ENCODE peak calls at places on chromosomes 2 and 18, in seven cellular contexts. One of them, this sample, is unnamed.

GRCh38 chr2:137675584-137676327 is 288.5 kb upstream of the HNMT start:
- DNase-seq in kidney: no peak
- DNase-seq in ovary: no peak
- DNase-seq in mucosa of descending colon: no peak
- DNase-seq in CD4-positive, alpha-beta memory T cell: no peak
- DNase-seq in Peyer's patch: no peak
- DNase-seq in stomach: no peak
- DNase-seq in this sample: no peak

GRCh38 chr2:241726459-241726858 is 8.0 kb upstream of the D2HGDH start:
- DNase-seq in Peyer's patch: no peak
- DNase-seq in CD4-positive, alpha-beta memory T cell: no peak
- DNase-seq in mucosa of descending colon: no peak
- DNase-seq in kidney: no peak
- DNase-seq in stomach: no peak
- DNase-seq in ovary: no peak
- DNase-seq in this sample: no peak

GRCh38 chr2:71545572-71546274 is 92.4 kb downstream of the DYSF start:
- DNase-seq in mucosa of descending colon: peak; percentile 67
- DNase-seq in stomach: no peak
- DNase-seq in kidney: peak; percentile 62
- DNase-seq in ovary: peak; percentile 70
- DNase-seq in Peyer's patch: no peak
- DNase-seq in CD4-positive, alpha-beta memory T cell: peak; percentile 33
- DNase-seq in this sample: peak; percentile 93

GRCh38 chr2:240395896-240396622 is 39.4 kb upstream of the GPC1 start:
- DNase-seq in CD4-positive, alpha-beta memory T cell: no peak
- DNase-seq in ovary: peak; percentile 23
- DNase-seq in kidney: peak; percentile 49
- DNase-seq in mucosa of descending colon: no peak
- DNase-seq in Peyer's patch: peak; percentile 29
- DNase-seq in stomach: no peak
- DNase-seq in this sample: no peak

GRCh38 chr18:48215876-48216638 is 193.1 kb downstream of the ZBTB7C start:
- DNase-seq in CD4-positive, alpha-beta memory T cell: no peak
- DNase-seq in stomach: no peak
- DNase-seq in Peyer's patch: no peak
- DNase-seq in mucosa of descending colon: no peak
- DNase-seq in ovary: no peak
- DNase-seq in kidney: no peak
- DNase-seq in this sample: no peak

GRCh38 chr18:78727057-78727739 is 252.4 kb upstream of the SALL3 start:
- DNase-seq in ovary: no peak
- DNase-seq in mucosa of descending colon: no peak
- DNase-seq in kidney: no peak
- DNase-seq in stomach: peak; percentile 10
- DNase-seq in CD4-positive, alpha-beta memory T cell: no peak
- DNase-seq in Peyer's patch: no peak
- DNase-seq in this sample: no peak

GRCh38 chr2:109647636-109648035 is 33.5 kb downstream of the SOWAHC start:
- DNase-seq in stomach: no peak
- DNase-seq in kidney: no peak
- DNase-seq in ovary: no peak
- DNase-seq in Peyer's patch: no peak
- DNase-seq in CD4-positive, alpha-beta memory T cell: no peak
- DNase-seq in mucosa of descending colon: no peak
- DNase-seq in this sample: no peak

GRCh38 chr2:11787991-11788390 is 41.6 kb downstream of the LPIN1 start:
- DNase-seq in ovary: no peak
- DNase-seq in stomach: no peak
- DNase-seq in mucosa of descending colon: no peak
- DNase-seq in CD4-positive, alpha-beta memory T cell: no peak
- DNase-seq in kidney: no peak
- DNase-seq in Peyer's patch: no peak
- DNase-seq in this sample: no peak

GRCh38 chr2:96124406-96125265 is 8.3 kb upstream of the ADRA2B start:
- DNase-seq in mucosa of descending colon: no peak
- DNase-seq in kidney: peak; percentile 69
- DNase-seq in Peyer's patch: no peak
- DNase-seq in ovary: no peak
- DNase-seq in stomach: no peak
- DNase-seq in CD4-positive, alpha-beta memory T cell: no peak
- DNase-seq in this sample: no peak

GRCh38 chr18:55415258-55415871 is 172.6 kb downstream of the TCF4 start:
- DNase-seq in kidney: peak; percentile 90
- DNase-seq in CD4-positive, alpha-beta memory T cell: peak; percentile 41
- DNase-seq in Peyer's patch: peak; percentile 81
- DNase-seq in ovary: peak; percentile 93
- DNase-seq in stomach: peak; percentile 86
- DNase-seq in mucosa of descending colon: peak; percentile 92
- DNase-seq in this sample: no peak

GRCh38 chr2:136141510-136142154 is 23.7 kb upstream of the CXCR4 start:
- DNase-seq in stomach: no peak
- DNase-seq in CD4-positive, alpha-beta memory T cell: no peak
- DNase-seq in kidney: no peak
- DNase-seq in ovary: no peak
- DNase-seq in mucosa of descending colon: no peak
- DNase-seq in Peyer's patch: no peak
- DNase-seq in this sample: no peak

GRCh38 chr2:235399895-235400294 is 93.9 kb upstream of the AGAP1 start:
- DNase-seq in mucosa of descending colon: no peak
- DNase-seq in ovary: no peak
- DNase-seq in Peyer's patch: no peak
- DNase-seq in stomach: no peak
- DNase-seq in kidney: no peak
- DNase-seq in CD4-positive, alpha-beta memory T cell: no peak
- DNase-seq in this sample: no peak

GRCh38 chr2:128276878-128277675 is 41.6 kb downstream of the HS6ST1 start:
- DNase-seq in kidney: no peak
- DNase-seq in CD4-positive, alpha-beta memory T cell: no peak
- DNase-seq in stomach: no peak
- DNase-seq in mucosa of descending colon: no peak
- DNase-seq in ovary: no peak
- DNase-seq in Peyer's patch: peak; percentile 35
- DNase-seq in this sample: peak; percentile 38

GRCh38 chr18:39274535-39274934 is 1708.9 kb upstream of the CELF4 start:
- DNase-seq in kidney: no peak
- DNase-seq in stomach: no peak
- DNase-seq in CD4-positive, alpha-beta memory T cell: no peak
- DNase-seq in Peyer's patch: no peak
- DNase-seq in mucosa of descending colon: no peak
- DNase-seq in ovary: no peak
- DNase-seq in this sample: no peak

GRCh38 chr18:58615150-58616132 is 13.4 kb downstream of the ALPK2 start:
- DNase-seq in CD4-positive, alpha-beta memory T cell: peak; percentile 69
- DNase-seq in ovary: no peak
- DNase-seq in mucosa of descending colon: peak; percentile 19
- DNase-seq in Peyer's patch: no peak
- DNase-seq in kidney: no peak
- DNase-seq in stomach: peak; percentile 26
- DNase-seq in this sample: no peak

GRCh38 chr18:9086015-9086414 is 16.5 kb upstream of the NDUFV2 start:
- DNase-seq in ovary: no peak
- DNase-seq in mucosa of descending colon: no peak
- DNase-seq in stomach: no peak
- DNase-seq in CD4-positive, alpha-beta memory T cell: no peak
- DNase-seq in kidney: no peak
- DNase-seq in Peyer's patch: no peak
- DNase-seq in this sample: no peak

GRCh38 chr2:68089961-68090360 is 27.2 kb upstream of the C1D start:
- DNase-seq in stomach: no peak
- DNase-seq in mucosa of descending colon: no peak
- DNase-seq in Peyer's patch: no peak
- DNase-seq in ovary: no peak
- DNase-seq in CD4-positive, alpha-beta memory T cell: peak; percentile 35
- DNase-seq in kidney: no peak
- DNase-seq in this sample: no peak

GRCh38 chr2:72920317-72921087 is 3.2 kb downstream of the EMX1 start:
- DNase-seq in stomach: peak; percentile 20
- DNase-seq in kidney: no peak
- DNase-seq in CD4-positive, alpha-beta memory T cell: peak; percentile 22
- DNase-seq in Peyer's patch: no peak
- DNase-seq in mucosa of descending colon: no peak
- DNase-seq in ovary: no peak
- DNase-seq in this sample: peak; percentile 90

GRCh38 chr2:160271166-160272086 is 71.4 kb upstream of the ITGB6 start:
- DNase-seq in ovary: peak; percentile 48
- DNase-seq in kidney: peak; percentile 57
- DNase-seq in CD4-positive, alpha-beta memory T cell: no peak
- DNase-seq in mucosa of descending colon: no peak
- DNase-seq in stomach: no peak
- DNase-seq in Peyer's patch: no peak
- DNase-seq in this sample: no peak

GRCh38 chr2:231571810-231572209 is 20.9 kb upstream of the TEX44 start:
- DNase-seq in ovary: no peak
- DNase-seq in stomach: no peak
- DNase-seq in kidney: no peak
- DNase-seq in Peyer's patch: no peak
- DNase-seq in CD4-positive, alpha-beta memory T cell: no peak
- DNase-seq in mucosa of descending colon: no peak
- DNase-seq in this sample: no peak

GRCh38 chr2:109342890-109343289 is 213.9 kb downstream of the SH3RF3 start:
- DNase-seq in stomach: no peak
- DNase-seq in CD4-positive, alpha-beta memory T cell: no peak
- DNase-seq in ovary: no peak
- DNase-seq in mucosa of descending colon: no peak
- DNase-seq in kidney: no peak
- DNase-seq in Peyer's patch: no peak
- DNase-seq in this sample: no peak

GRCh38 chr18:79866889-79867574 is 69.3 kb downstream of the KCNG2 start:
- DNase-seq in mucosa of descending colon: no peak
- DNase-seq in CD4-positive, alpha-beta memory T cell: no peak
- DNase-seq in stomach: no peak
- DNase-seq in Peyer's patch: no peak
- DNase-seq in kidney: no peak
- DNase-seq in ovary: no peak
- DNase-seq in this sample: peak; percentile 30

GRCh38 chr2:232699110-232699509 is 2.0 kb downstream of the GIGYF2 start:
- DNase-seq in CD4-positive, alpha-beta memory T cell: no peak
- DNase-seq in kidney: no peak
- DNase-seq in Peyer's patch: no peak
- DNase-seq in mucosa of descending colon: no peak
- DNase-seq in stomach: no peak
- DNase-seq in ovary: no peak
- DNase-seq in this sample: peak; percentile 50

GRCh38 chr2:167719410-167719809 is 528.0 kb downstream of the STK39 start:
- DNase-seq in kidney: no peak
- DNase-seq in Peyer's patch: no peak
- DNase-seq in CD4-positive, alpha-beta memory T cell: no peak
- DNase-seq in mucosa of descending colon: no peak
- DNase-seq in stomach: no peak
- DNase-seq in ovary: no peak
- DNase-seq in this sample: no peak

GRCh38 chr18:79750980-79751571 is 46.7 kb upstream of the KCNG2 start:
- DNase-seq in mucosa of descending colon: peak; percentile 88
- DNase-seq in CD4-positive, alpha-beta memory T cell: no peak
- DNase-seq in kidney: no peak
- DNase-seq in stomach: peak; percentile 83
- DNase-seq in Peyer's patch: peak; percentile 93
- DNase-seq in ovary: no peak
- DNase-seq in this sample: no peak

GRCh38 chr2:24394998-24395397 is 34.7 kb upstream of the ITSN2 start:
- DNase-seq in ovary: no peak
- DNase-seq in stomach: no peak
- DNase-seq in Peyer's patch: no peak
- DNase-seq in mucosa of descending colon: no peak
- DNase-seq in kidney: no peak
- DNase-seq in CD4-positive, alpha-beta memory T cell: no peak
- DNase-seq in this sample: no peak

GRCh38 chr2:195612515-195613495 is 44.2 kb upstream of the SLC39A10 start:
- DNase-seq in kidney: no peak
- DNase-seq in Peyer's patch: no peak
- DNase-seq in mucosa of descending colon: no peak
- DNase-seq in ovary: no peak
- DNase-seq in stomach: no peak
- DNase-seq in CD4-positive, alpha-beta memory T cell: no peak
- DNase-seq in this sample: peak; percentile 65
- H3K4me3 ChIP-seq in kidney: peak overlapping the region; percentile 46
- H3K4me3 ChIP-seq in Peyer's patch: no peak overlapping the region
- H3K4me3 ChIP-seq in mucosa of descending colon: no peak overlapping the region
- H3K4me3 ChIP-seq in ovary: no peak overlapping the region
- H3K4me3 ChIP-seq in stomach: no peak overlapping the region
- H3K4me3 ChIP-seq in CD4-positive, alpha-beta memory T cell: no peak overlapping the region
- H3K4me3 ChIP-seq in this sample: no peak overlapping the region

DNA sequence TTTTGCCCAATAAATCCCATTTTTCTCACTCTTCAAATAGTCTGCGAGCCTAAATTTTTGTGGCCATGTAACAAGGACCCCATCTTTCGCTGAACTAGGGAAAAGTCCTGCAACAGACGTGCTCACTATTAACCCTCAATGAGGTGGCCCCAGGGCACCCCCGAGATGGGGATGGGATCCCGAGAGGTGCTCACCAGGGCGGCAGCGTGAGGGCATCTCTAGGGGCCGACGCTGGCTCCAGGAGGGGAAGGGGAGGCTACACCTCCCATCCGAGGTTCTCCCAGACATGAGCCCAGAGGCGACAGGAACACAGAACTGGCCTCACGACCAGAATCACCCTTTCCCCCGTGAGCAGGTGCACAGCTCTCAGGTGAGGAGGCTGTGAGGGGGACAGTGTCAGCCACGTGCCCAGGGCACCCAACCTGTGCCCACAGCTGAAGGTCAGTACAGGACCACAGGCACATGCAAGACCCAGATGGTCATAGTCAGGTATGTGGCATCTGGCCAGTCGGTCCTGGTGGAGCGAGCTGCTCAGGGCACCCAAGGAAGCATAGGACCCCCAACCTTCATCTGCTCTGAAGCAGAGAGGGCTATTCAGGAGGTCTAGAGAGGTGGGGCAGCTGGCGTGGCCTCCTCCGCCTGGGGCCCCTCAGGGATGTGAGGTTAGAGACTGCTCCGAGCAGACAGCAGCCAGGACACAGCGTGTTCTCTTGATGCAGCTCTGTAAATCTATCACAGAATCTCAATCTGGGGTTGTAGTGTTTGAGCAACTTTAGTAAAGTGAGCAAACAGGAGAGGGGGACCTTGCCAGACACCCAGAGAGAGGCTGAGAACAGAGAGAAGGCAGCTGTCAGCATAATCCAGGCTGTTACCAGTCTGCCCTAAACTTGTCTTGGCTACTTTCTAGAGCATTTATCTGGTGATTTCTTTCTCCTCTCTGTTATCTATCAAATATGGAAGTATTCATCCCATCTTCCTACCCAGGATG is 62.7 kb downstream of the PXDN start:
- DNase-seq in stomach: peak; percentile 11
- DNase-seq in ovary: no peak
- DNase-seq in Peyer's patch: no peak
- DNase-seq in kidney: no peak
- DNase-seq in CD4-positive, alpha-beta memory T cell: no peak
- DNase-seq in mucosa of descending colon: no peak
- DNase-seq in this sample: no peak
- H3K36me3 ChIP-seq in stomach: peaks cover 3% of the 10 kb centered on the region
- H3K36me3 ChIP-seq in ovary: no peaks in the 10 kb centered on the region
- H3K36me3 ChIP-seq in Peyer's patch: no peaks in the 10 kb centered on the region
- H3K36me3 ChIP-seq in kidney: peaks cover 6% of the 10 kb centered on the region
- H3K36me3 ChIP-seq in CD4-positive, alpha-beta memory T cell: no peaks in the 10 kb centered on the region
- H3K36me3 ChIP-seq in mucosa of descending colon: no peaks in the 10 kb centered on the region
- H3K36me3 ChIP-seq in this sample: peaks cover 23% of the 10 kb centered on the region

GRCh38 chr2:223941579-223942277 is 3.4 kb downstream of the WDFY1 start:
- DNase-seq in stomach: no peak
- DNase-seq in kidney: no peak
- DNase-seq in mucosa of descending colon: peak; percentile 35
- DNase-seq in Peyer's patch: no peak
- DNase-seq in ovary: no peak
- DNase-seq in CD4-positive, alpha-beta memory T cell: peak; percentile 50
- DNase-seq in this sample: no peak
- H3K4me3 ChIP-seq in stomach: no peak overlapping the region
- H3K4me3 ChIP-seq in kidney: no peak overlapping the region
- H3K4me3 ChIP-seq in mucosa of descending colon: no peak overlapping the region
- H3K4me3 ChIP-seq in Peyer's patch: no peak overlapping the region
- H3K4me3 ChIP-seq in ovary: no peak overlapping the region
- H3K4me3 ChIP-seq in CD4-positive, alpha-beta memory T cell: no peak overlapping the region
- H3K4me3 ChIP-seq in this sample: no peak overlapping the region

GRCh38 chr18:34787931-34788532 is 77.9 kb downstream of the DTNA start:
- DNase-seq in ovary: no peak
- DNase-seq in CD4-positive, alpha-beta memory T cell: peak; percentile 19
- DNase-seq in kidney: no peak
- DNase-seq in Peyer's patch: no peak
- DNase-seq in stomach: peak; percentile 41
- DNase-seq in mucosa of descending colon: peak; percentile 69
- DNase-seq in this sample: peak; percentile 32
- H3K36me3 ChIP-seq in ovary: no peaks in the 10 kb centered on the region
- H3K36me3 ChIP-seq in CD4-positive, alpha-beta memory T cell: no peaks in the 10 kb centered on the region
- H3K36me3 ChIP-seq in kidney: no peaks in the 10 kb centered on the region
- H3K36me3 ChIP-seq in Peyer's patch: no peaks in the 10 kb centered on the region
- H3K36me3 ChIP-seq in stomach: no peaks in the 10 kb centered on the region
- H3K36me3 ChIP-seq in mucosa of descending colon: no peaks in the 10 kb centered on the region
- H3K36me3 ChIP-seq in this sample: no peaks in the 10 kb centered on the region

This sample was measured in H7.